ENCODE peak calls at places on chromosomes 5 and 9, in six cellular contexts. O is GM23248, E is heart right ventricle, H is pancreas, I is astrocyte, K is OCI-LY7. L is an unnamed sample.
A peak's percentile ranks its signal among the peaks of the same experiment; 100 is the strongest.

GRCh38 chr5:66891184-66891925 is 295.2 kb downstream of the MAST4 start:
- DNase-seq in O (peak; percentile 7), E (peak; percentile 60), H (no peak), I (peak; percentile 13), K (no peak), L (no peak)

GRCh38 chr9:5455181-5455580 is 4.8 kb downstream of the CD274 start:
- DNase-seq in O (peak; percentile 92), E (no peak), H (no peak), I (peak; percentile 86), K (no peak), L (no peak)

GRCh38 chr9:1005043-1005667 is 28.7 kb downstream of the DMRT3 start:
- DNase-seq in O (peak; percentile 79), E (peak; percentile 14), H (no peak), I (peak; percentile 21), K (peak; percentile 80), L (peak; percentile 91)

GRCh38 chr5:4868140-4868735 is 271.9 kb upstream of the ADAMTS16 start:
- DNase-seq in O (peak; percentile 65), E (peak; percentile 45), H (peak; percentile 82), I (peak; percentile 19), K (peak; percentile 47), L (peak; percentile 21)

GRCh38 chr9:130309689-130310455 is 44.3 kb downstream of the HMCN2 start:
- DNase-seq in O (no peak), E (no peak), H (no peak), I (no peak), K (no peak), L (no peak)

GRCh38 chr9:69637801-69638200 is 34.4 kb downstream of the APBA1 start:
- DNase-seq in O (peak; percentile 85), E (no peak), H (no peak), I (peak; percentile 78), K (no peak), L (no peak)

GRCh38 chr5:96758621-96759020 is 49.1 kb downstream of the ERAP1 start:
- DNase-seq in O (peak; percentile 33), E (no peak), H (no peak), I (peak; percentile 62), K (no peak), L (no peak)

GRCh38 chr5:162684145-162684544 is 616.6 kb downstream of the GABRG2 start:
- DNase-seq in O (no peak), E (no peak), H (no peak), I (no peak), K (no peak), L (no peak)

GRCh38 chr5:112555691-112556090 is 136.6 kb upstream of the EPB41L4A start:
- DNase-seq in O (peak; percentile 74), E (no peak), H (no peak), I (peak; percentile 65), K (no peak), L (no peak)

GRCh38 chr5:80408976-80409926 is 1.4 kb downstream of the ZFYVE16 start:
- DNase-seq in O (peak; percentile 28), E (no peak), H (no peak), I (no peak), K (no peak), L (no peak)
- H3K4me3 ChIP-seq in O (peak overlapping the region; percentile 84), E (peak overlapping the region; percentile 95), H (peak overlapping the region; percentile 83), I (peak overlapping the region; percentile 80), K (peak overlapping the region; percentile 99), L (peak overlapping the region; percentile 83)

GRCh38 chr9:36987409-36987808 is 46.7 kb downstream of the PAX5 start:
- DNase-seq in O (no peak), E (no peak), H (no peak), I (no peak), K (no peak), L (no peak)

GRCh38 chr9:36986548-36987408 is 47.3 kb downstream of the PAX5 start:
- DNase-seq in O (peak; percentile 28), E (no peak), H (no peak), I (no peak), K (no peak), L (no peak)

GRCh38 chr9:36988848-36989247 is 45.2 kb downstream of the PAX5 start:
- DNase-seq in O (no peak), E (no peak), H (no peak), I (no peak), K (peak; percentile 75), L (peak; percentile 32)

GRCh38 chr9:36985769-36986547 is 48.1 kb downstream of the PAX5 start:
- DNase-seq in O (no peak), E (no peak), H (no peak), I (no peak), K (no peak), L (no peak)

DNA sequence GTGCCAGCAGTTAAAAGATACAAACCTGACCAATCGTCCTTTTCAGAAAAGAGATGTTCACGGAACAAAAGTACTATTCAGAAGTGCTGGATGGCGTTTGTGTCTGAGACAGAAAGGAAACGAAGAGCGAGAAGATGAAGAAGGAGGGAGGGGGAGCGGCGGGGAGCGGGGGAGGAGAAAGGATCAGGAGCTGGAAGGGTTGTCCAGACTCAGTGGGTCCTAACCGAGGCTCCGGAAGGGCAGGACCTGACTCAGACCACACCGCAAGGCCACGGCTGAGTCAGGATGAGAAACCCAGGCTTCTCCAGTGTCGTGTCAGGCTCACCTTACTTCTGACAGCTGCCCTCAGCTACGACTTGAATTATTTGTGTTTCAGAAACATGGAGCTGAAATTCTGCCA is 46.2 kb downstream of the PAX5 start:
- DNase-seq in O (peak; percentile 46), E (no peak), H (no peak), I (peak; percentile 15), K (no peak), L (no peak)
- H3K4me3 ChIP-seq in O (no peak overlapping the region), E (no peak overlapping the region), H (no peak overlapping the region), I (no peak overlapping the region), K (no peak overlapping the region), L (no peak overlapping the region)

GRCh38 chr9:18923671-18924430 is 109.2 kb downstream of the SAXO1 start:
- DNase-seq in O (no peak), E (no peak), H (no peak), I (no peak), K (no peak), L (no peak)
- H3K4me3 ChIP-seq in O (no peak overlapping the region), E (no peak overlapping the region), H (no peak overlapping the region), I (no peak overlapping the region), K (no peak overlapping the region), L (no peak overlapping the region)

DNA sequence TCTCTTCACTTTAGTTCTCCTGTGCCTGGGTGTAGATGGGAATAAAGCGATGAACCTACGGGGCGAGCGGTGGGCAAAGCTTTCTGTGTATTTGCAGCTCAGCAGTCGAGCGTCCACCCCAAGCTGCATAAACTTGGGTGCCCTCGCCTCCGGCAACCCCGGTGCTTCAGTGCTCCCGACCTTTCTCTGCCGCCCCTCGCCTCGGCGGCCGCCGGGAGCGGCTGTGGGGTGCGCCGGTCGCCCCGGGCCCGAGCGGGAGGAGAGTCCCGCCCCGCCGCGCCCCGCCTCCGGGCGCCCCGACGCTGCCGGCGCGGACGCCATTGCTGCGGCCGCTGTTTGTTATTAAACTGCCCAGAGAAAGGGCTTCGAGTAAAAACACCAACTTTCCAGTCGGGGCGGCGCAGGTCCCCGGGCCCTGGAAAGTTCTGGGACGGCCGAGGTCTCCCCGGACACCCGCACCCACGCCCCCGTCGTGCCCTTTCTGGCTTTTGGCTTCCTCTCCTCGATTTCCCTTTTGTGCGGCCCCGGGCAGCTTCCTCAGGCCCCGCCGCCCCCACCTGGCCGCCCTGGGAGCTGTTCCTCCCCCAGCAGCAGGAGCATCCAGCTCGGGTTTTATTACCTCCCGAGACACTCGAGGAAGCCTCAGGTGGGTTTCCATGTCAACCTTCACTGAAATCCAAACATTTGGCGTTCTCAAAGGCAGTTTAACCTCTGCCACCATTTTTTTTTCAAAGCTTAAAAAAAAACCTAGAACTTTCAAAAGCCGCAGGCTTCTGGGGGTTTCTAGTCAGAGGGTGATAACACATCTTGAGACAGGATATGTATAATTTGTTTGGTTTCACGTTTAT is 334.3 kb downstream of the CWC27 start:
- DNase-seq in O (peak; percentile 66), E (peak; percentile 72), H (peak; percentile 80), I (peak; percentile 62), K (peak; percentile 82), L (peak; percentile 15)
- H3K4me3 ChIP-seq in O (peak overlapping the region; percentile 66), E (peak overlapping the region; percentile 49), H (peak overlapping the region; percentile 60), I (peak overlapping the region; percentile 46), K (peak overlapping the region; percentile 70), L (no peak overlapping the region)

GRCh38 chr5:59586811-59587340 is 306.6 kb downstream of the PDE4D start:
- DNase-seq in O (peak; percentile 42), E (no peak), H (no peak), I (no peak), K (no peak), L (no peak)
- H3K4me3 ChIP-seq in O (peak overlapping the region; percentile 65), E (no peak overlapping the region), H (no peak overlapping the region), I (no peak overlapping the region), K (no peak overlapping the region), L (no peak overlapping the region)

DNA sequence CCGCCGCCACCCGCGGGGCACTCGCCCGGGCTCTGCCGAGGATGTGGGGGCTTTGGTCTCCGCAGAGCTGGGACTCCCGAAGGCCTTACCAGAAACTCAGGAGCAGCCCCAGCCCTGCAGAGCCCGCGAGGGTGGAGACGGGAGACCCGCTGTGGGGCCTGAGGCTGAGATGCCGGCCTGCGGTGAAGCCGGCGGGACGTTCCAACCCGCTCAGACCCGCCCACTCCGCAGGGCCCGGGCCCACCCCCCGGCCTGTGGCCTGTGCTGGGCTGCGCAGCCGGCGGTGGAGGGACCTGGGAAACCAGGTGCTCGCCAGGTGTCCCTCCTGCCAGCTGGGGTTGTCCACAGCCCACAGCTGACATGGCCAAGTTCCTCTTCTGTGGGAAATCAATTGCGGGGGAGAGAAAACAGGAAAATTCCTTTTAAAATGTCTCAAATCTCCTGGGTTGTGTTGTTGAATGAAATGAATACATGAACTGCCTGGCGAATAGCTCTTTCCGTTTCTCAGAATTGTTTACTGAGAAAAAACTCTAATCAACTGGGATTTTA is 48.9 kb upstream of the IRX4 start:
- DNase-seq in O (no peak), E (peak; percentile 37), H (peak; percentile 89), I (no peak), K (no peak), L (no peak)
- H3K4me3 ChIP-seq in O (no peak overlapping the region), E (peak overlapping the region; percentile 49), H (peak overlapping the region; percentile 60), I (no peak overlapping the region), K (no peak overlapping the region), L (no peak overlapping the region)